ENCODE peak calls at places on chromosomes 3 and 15, in ten cellular contexts. One of them, this sample, is unnamed.

GRCh38 chr15:25089577-25089976 is 134.8 kb downstream of the SNRPN start:
- DNase-seq in DMS53: no peak
- DNase-seq in T-helper 9 cell: no peak
- DNase-seq in brain microvascular endothelial cell: no peak
- DNase-seq in gastrocnemius medialis: no peak
- DNase-seq in activated CD4-positive, alpha-beta T cell treated with anti-CD3 and anti-CD28 coated beads, Interleukin-2, amount 50 U/mL, for 48 hours: no peak
- DNase-seq in AG09319: no peak
- DNase-seq in SW480: no peak
- DNase-seq in coronary artery: peak; percentile 33
- DNase-seq in NCI-H2081: no peak
- DNase-seq in this sample: no peak

GRCh38 chr15:69538381-69538780 is 85.8 kb downstream of the RPLP1 start:
- DNase-seq in activated CD4-positive, alpha-beta T cell treated with anti-CD3 and anti-CD28 coated beads, Interleukin-2, amount 50 U/mL, for 48 hours: no peak
- DNase-seq in coronary artery: no peak
- DNase-seq in brain microvascular endothelial cell: no peak
- DNase-seq in T-helper 9 cell: no peak
- DNase-seq in AG09319: no peak
- DNase-seq in SW480: no peak
- DNase-seq in NCI-H2081: no peak
- DNase-seq in gastrocnemius medialis: no peak
- DNase-seq in DMS53: no peak
- DNase-seq in this sample: no peak

GRCh38 chr3:183799471-183799870 is 25.9 kb downstream of the MAP6D1 start:
- DNase-seq in SW480: no peak
- DNase-seq in brain microvascular endothelial cell: no peak
- DNase-seq in NCI-H2081: no peak
- DNase-seq in DMS53: no peak
- DNase-seq in AG09319: no peak
- DNase-seq in activated CD4-positive, alpha-beta T cell treated with anti-CD3 and anti-CD28 coated beads, Interleukin-2, amount 50 U/mL, for 48 hours: no peak
- DNase-seq in coronary artery: no peak
- DNase-seq in gastrocnemius medialis: no peak
- DNase-seq in T-helper 9 cell: no peak
- DNase-seq in this sample: no peak

GRCh38 chr15:73993211-73993994 is 1.1 kb upstream of the PML start:
- DNase-seq in coronary artery: no peak
- DNase-seq in SW480: no peak
- DNase-seq in activated CD4-positive, alpha-beta T cell treated with anti-CD3 and anti-CD28 coated beads, Interleukin-2, amount 50 U/mL, for 48 hours: no peak
- DNase-seq in NCI-H2081: no peak
- DNase-seq in T-helper 9 cell: no peak
- DNase-seq in gastrocnemius medialis: no peak
- DNase-seq in DMS53: no peak
- DNase-seq in brain microvascular endothelial cell: no peak
- DNase-seq in AG09319: no peak
- DNase-seq in this sample: no peak

GRCh38 chr15:72285927-72286516 is 13.7 kb upstream of the PARP6 start:
- DNase-seq in NCI-H2081: no peak
- DNase-seq in activated CD4-positive, alpha-beta T cell treated with anti-CD3 and anti-CD28 coated beads, Interleukin-2, amount 50 U/mL, for 48 hours: peak; percentile 59
- DNase-seq in coronary artery: no peak
- DNase-seq in T-helper 9 cell: peak; percentile 38
- DNase-seq in AG09319: no peak
- DNase-seq in SW480: peak; percentile 52
- DNase-seq in brain microvascular endothelial cell: no peak
- DNase-seq in gastrocnemius medialis: peak; percentile 37
- DNase-seq in DMS53: peak; percentile 41
- DNase-seq in this sample: no peak

GRCh38 chr3:172708905-172709775 is 1.7 kb downstream of the NCEH1 start:
- DNase-seq in coronary artery: no peak
- DNase-seq in NCI-H2081: no peak
- DNase-seq in activated CD4-positive, alpha-beta T cell treated with anti-CD3 and anti-CD28 coated beads, Interleukin-2, amount 50 U/mL, for 48 hours: no peak
- DNase-seq in SW480: no peak
- DNase-seq in brain microvascular endothelial cell: no peak
- DNase-seq in AG09319: no peak
- DNase-seq in DMS53: no peak
- DNase-seq in T-helper 9 cell: no peak
- DNase-seq in gastrocnemius medialis: no peak
- DNase-seq in this sample: no peak

GRCh38 chr15:63514533-63514943 is 10.1 kb downstream of the USP3 start:
- DNase-seq in gastrocnemius medialis: no peak
- DNase-seq in T-helper 9 cell: no peak
- DNase-seq in brain microvascular endothelial cell: no peak
- DNase-seq in coronary artery: no peak
- DNase-seq in SW480: peak; percentile 92
- DNase-seq in AG09319: peak; percentile 60
- DNase-seq in DMS53: peak; percentile 70
- DNase-seq in activated CD4-positive, alpha-beta T cell treated with anti-CD3 and anti-CD28 coated beads, Interleukin-2, amount 50 U/mL, for 48 hours: no peak
- DNase-seq in NCI-H2081: no peak
- DNase-seq in this sample: no peak

GRCh38 chr3:191502583-191502982 is 41.6 kb downstream of the PYDC2 start:
- DNase-seq in gastrocnemius medialis: no peak
- DNase-seq in SW480: no peak
- DNase-seq in coronary artery: no peak
- DNase-seq in brain microvascular endothelial cell: no peak
- DNase-seq in DMS53: peak; percentile 9
- DNase-seq in activated CD4-positive, alpha-beta T cell treated with anti-CD3 and anti-CD28 coated beads, Interleukin-2, amount 50 U/mL, for 48 hours: no peak
- DNase-seq in T-helper 9 cell: no peak
- DNase-seq in AG09319: no peak
- DNase-seq in NCI-H2081: no peak
- DNase-seq in this sample: no peak

GRCh38 chr3:173529062-173529711 is 131.6 kb downstream of the NLGN1 start:
- DNase-seq in coronary artery: no peak
- DNase-seq in AG09319: no peak
- DNase-seq in NCI-H2081: peak; percentile 11
- DNase-seq in SW480: peak; percentile 58
- DNase-seq in activated CD4-positive, alpha-beta T cell treated with anti-CD3 and anti-CD28 coated beads, Interleukin-2, amount 50 U/mL, for 48 hours: no peak
- DNase-seq in gastrocnemius medialis: no peak
- DNase-seq in T-helper 9 cell: no peak
- DNase-seq in DMS53: peak; percentile 84
- DNase-seq in brain microvascular endothelial cell: no peak
- DNase-seq in this sample: peak; percentile 24

GRCh38 chr15:61517776-61518175 is 288.7 kb upstream of the RORA start:
- DNase-seq in activated CD4-positive, alpha-beta T cell treated with anti-CD3 and anti-CD28 coated beads, Interleukin-2, amount 50 U/mL, for 48 hours: no peak
- DNase-seq in SW480: no peak
- DNase-seq in coronary artery: no peak
- DNase-seq in T-helper 9 cell: no peak
- DNase-seq in DMS53: no peak
- DNase-seq in brain microvascular endothelial cell: no peak
- DNase-seq in gastrocnemius medialis: no peak
- DNase-seq in NCI-H2081: no peak
- DNase-seq in AG09319: no peak
- DNase-seq in this sample: no peak

GRCh38 chr3:52406791-52407510 is 38.0 kb downstream of the SEMA3G start:
- DNase-seq in NCI-H2081: no peak
- DNase-seq in coronary artery: no peak
- DNase-seq in activated CD4-positive, alpha-beta T cell treated with anti-CD3 and anti-CD28 coated beads, Interleukin-2, amount 50 U/mL, for 48 hours: no peak
- DNase-seq in gastrocnemius medialis: no peak
- DNase-seq in T-helper 9 cell: no peak
- DNase-seq in SW480: no peak
- DNase-seq in AG09319: no peak
- DNase-seq in DMS53: no peak
- DNase-seq in brain microvascular endothelial cell: no peak
- DNase-seq in this sample: no peak

GRCh38 chr3:38479431-38480092 is 16.6 kb upstream of the EXOG start:
- DNase-seq in T-helper 9 cell: peak; percentile 37
- DNase-seq in NCI-H2081: peak; percentile 23
- DNase-seq in activated CD4-positive, alpha-beta T cell treated with anti-CD3 and anti-CD28 coated beads, Interleukin-2, amount 50 U/mL, for 48 hours: peak; percentile 53
- DNase-seq in brain microvascular endothelial cell: peak; percentile 47
- DNase-seq in DMS53: peak; percentile 53
- DNase-seq in gastrocnemius medialis: peak; percentile 70
- DNase-seq in SW480: peak; percentile 49
- DNase-seq in coronary artery: no peak
- DNase-seq in AG09319: peak; percentile 37
- DNase-seq in this sample: peak; percentile 20

GRCh38 chr3:108180214-108180613 is 42.0 kb downstream of the IFT57 start:
- DNase-seq in NCI-H2081: no peak
- DNase-seq in T-helper 9 cell: no peak
- DNase-seq in SW480: no peak
- DNase-seq in activated CD4-positive, alpha-beta T cell treated with anti-CD3 and anti-CD28 coated beads, Interleukin-2, amount 50 U/mL, for 48 hours: no peak
- DNase-seq in coronary artery: no peak
- DNase-seq in AG09319: no peak
- DNase-seq in gastrocnemius medialis: no peak
- DNase-seq in brain microvascular endothelial cell: no peak
- DNase-seq in DMS53: no peak
- DNase-seq in this sample: no peak

GRCh38 chr3:14767245-14767593 is 51.5 kb upstream of the FGD5 start:
- DNase-seq in activated CD4-positive, alpha-beta T cell treated with anti-CD3 and anti-CD28 coated beads, Interleukin-2, amount 50 U/mL, for 48 hours: no peak
- DNase-seq in T-helper 9 cell: no peak
- DNase-seq in AG09319: no peak
- DNase-seq in brain microvascular endothelial cell: no peak
- DNase-seq in gastrocnemius medialis: no peak
- DNase-seq in SW480: no peak
- DNase-seq in coronary artery: no peak
- DNase-seq in DMS53: no peak
- DNase-seq in NCI-H2081: no peak
- DNase-seq in this sample: no peak

GRCh38 chr3:185175370-185175987 is 22.6 kb upstream of the C3orf70 start:
- DNase-seq in NCI-H2081: no peak
- DNase-seq in SW480: peak; percentile 39
- DNase-seq in AG09319: no peak
- DNase-seq in T-helper 9 cell: no peak
- DNase-seq in DMS53: no peak
- DNase-seq in gastrocnemius medialis: peak; percentile 17
- DNase-seq in activated CD4-positive, alpha-beta T cell treated with anti-CD3 and anti-CD28 coated beads, Interleukin-2, amount 50 U/mL, for 48 hours: no peak
- DNase-seq in coronary artery: no peak
- DNase-seq in brain microvascular endothelial cell: peak; percentile 18
- DNase-seq in this sample: no peak

GRCh38 chr3:41224120-41224806 is 25.0 kb downstream of the CTNNB1 start:
- DNase-seq in T-helper 9 cell: no peak
- DNase-seq in NCI-H2081: no peak
- DNase-seq in SW480: no peak
- DNase-seq in activated CD4-positive, alpha-beta T cell treated with anti-CD3 and anti-CD28 coated beads, Interleukin-2, amount 50 U/mL, for 48 hours: no peak
- DNase-seq in AG09319: peak; percentile 60
- DNase-seq in brain microvascular endothelial cell: peak; percentile 82
- DNase-seq in DMS53: no peak
- DNase-seq in gastrocnemius medialis: peak; percentile 20
- DNase-seq in coronary artery: no peak
- DNase-seq in this sample: peak; percentile 59

GRCh38 chr3:23202921-23203650 is at the start of gene UBE2E2:
- DNase-seq in DMS53: peak; percentile 74
- DNase-seq in AG09319: peak; percentile 30
- DNase-seq in gastrocnemius medialis: peak; percentile 78
- DNase-seq in NCI-H2081: peak; percentile 54
- DNase-seq in T-helper 9 cell: peak; percentile 4
- DNase-seq in brain microvascular endothelial cell: peak; percentile 51
- DNase-seq in SW480: peak; percentile 50
- DNase-seq in activated CD4-positive, alpha-beta T cell treated with anti-CD3 and anti-CD28 coated beads, Interleukin-2, amount 50 U/mL, for 48 hours: peak; percentile 57
- DNase-seq in coronary artery: peak; percentile 83
- DNase-seq in this sample: peak; percentile 32

GRCh38 chr3:46812237-46812791 is 50.9 kb downstream of the MYL3 start:
- DNase-seq in gastrocnemius medialis: peak; percentile 52
- DNase-seq in AG09319: peak; percentile 3
- DNase-seq in SW480: peak; percentile 39
- DNase-seq in NCI-H2081: no peak
- DNase-seq in brain microvascular endothelial cell: peak; percentile 50
- DNase-seq in activated CD4-positive, alpha-beta T cell treated with anti-CD3 and anti-CD28 coated beads, Interleukin-2, amount 50 U/mL, for 48 hours: peak; percentile 84
- DNase-seq in T-helper 9 cell: peak; percentile 60
- DNase-seq in DMS53: peak; percentile 83
- DNase-seq in coronary artery: no peak
- DNase-seq in this sample: no peak

GRCh38 chr3:141227752-141228151 is 3.9 kb upstream of the PXYLP1 start:
- DNase-seq in DMS53: peak; percentile 10
- DNase-seq in NCI-H2081: no peak
- DNase-seq in SW480: no peak
- DNase-seq in brain microvascular endothelial cell: peak; percentile 42
- DNase-seq in T-helper 9 cell: no peak
- DNase-seq in gastrocnemius medialis: no peak
- DNase-seq in coronary artery: no peak
- DNase-seq in AG09319: peak; percentile 28
- DNase-seq in activated CD4-positive, alpha-beta T cell treated with anti-CD3 and anti-CD28 coated beads, Interleukin-2, amount 50 U/mL, for 48 hours: no peak
- DNase-seq in this sample: no peak

GRCh38 chr15:91853968-91854943 is 748 bp downstream of the SLCO3A1 start:
- DNase-seq in AG09319: no peak
- DNase-seq in gastrocnemius medialis: no peak
- DNase-seq in brain microvascular endothelial cell: no peak
- DNase-seq in DMS53: peak; percentile 65
- DNase-seq in SW480: peak; percentile 45
- DNase-seq in coronary artery: peak; percentile 79
- DNase-seq in activated CD4-positive, alpha-beta T cell treated with anti-CD3 and anti-CD28 coated beads, Interleukin-2, amount 50 U/mL, for 48 hours: peak; percentile 58
- DNase-seq in NCI-H2081: no peak
- DNase-seq in T-helper 9 cell: peak; percentile 39
- DNase-seq in this sample: no peak

GRCh38 chr3:148591525-148591924 is 106.2 kb upstream of the AGTR1 start:
- DNase-seq in coronary artery: no peak
- DNase-seq in NCI-H2081: no peak
- DNase-seq in activated CD4-positive, alpha-beta T cell treated with anti-CD3 and anti-CD28 coated beads, Interleukin-2, amount 50 U/mL, for 48 hours: no peak
- DNase-seq in AG09319: no peak
- DNase-seq in DMS53: no peak
- DNase-seq in T-helper 9 cell: no peak
- DNase-seq in gastrocnemius medialis: no peak
- DNase-seq in brain microvascular endothelial cell: no peak
- DNase-seq in SW480: no peak
- DNase-seq in this sample: no peak

GRCh38 chr15:95409924-95410323 is 920.6 kb upstream of the NR2F2 start:
- DNase-seq in NCI-H2081: no peak
- DNase-seq in DMS53: no peak
- DNase-seq in AG09319: no peak
- DNase-seq in activated CD4-positive, alpha-beta T cell treated with anti-CD3 and anti-CD28 coated beads, Interleukin-2, amount 50 U/mL, for 48 hours: no peak
- DNase-seq in brain microvascular endothelial cell: no peak
- DNase-seq in SW480: no peak
- DNase-seq in coronary artery: no peak
- DNase-seq in gastrocnemius medialis: no peak
- DNase-seq in T-helper 9 cell: no peak
- DNase-seq in this sample: no peak

GRCh38 chr15:98272586-98272985 is 312.1 kb downstream of the ARRDC4 start:
- DNase-seq in DMS53: no peak
- DNase-seq in activated CD4-positive, alpha-beta T cell treated with anti-CD3 and anti-CD28 coated beads, Interleukin-2, amount 50 U/mL, for 48 hours: no peak
- DNase-seq in gastrocnemius medialis: no peak
- DNase-seq in brain microvascular endothelial cell: no peak
- DNase-seq in SW480: no peak
- DNase-seq in coronary artery: no peak
- DNase-seq in NCI-H2081: no peak
- DNase-seq in T-helper 9 cell: no peak
- DNase-seq in AG09319: no peak
- DNase-seq in this sample: no peak

GRCh38 chr3:197880361-197881339 is 69.3 kb upstream of the RPL35A start:
- DNase-seq in DMS53: no peak
- DNase-seq in activated CD4-positive, alpha-beta T cell treated with anti-CD3 and anti-CD28 coated beads, Interleukin-2, amount 50 U/mL, for 48 hours: no peak
- DNase-seq in gastrocnemius medialis: no peak
- DNase-seq in SW480: no peak
- DNase-seq in T-helper 9 cell: no peak
- DNase-seq in AG09319: no peak
- DNase-seq in NCI-H2081: no peak
- DNase-seq in brain microvascular endothelial cell: no peak
- DNase-seq in coronary artery: no peak
- DNase-seq in this sample: no peak

GRCh38 chr3:81022339-81022738 is 739.1 kb downstream of the GBE1 start:
- DNase-seq in gastrocnemius medialis: no peak
- DNase-seq in DMS53: no peak
- DNase-seq in brain microvascular endothelial cell: no peak
- DNase-seq in AG09319: no peak
- DNase-seq in coronary artery: no peak
- DNase-seq in NCI-H2081: no peak
- DNase-seq in SW480: no peak
- DNase-seq in activated CD4-positive, alpha-beta T cell treated with anti-CD3 and anti-CD28 coated beads, Interleukin-2, amount 50 U/mL, for 48 hours: no peak
- DNase-seq in T-helper 9 cell: no peak
- DNase-seq in this sample: no peak

GRCh38 chr3:141076026-141076797 is 25.1 kb downstream of the SPSB4 start:
- DNase-seq in AG09319: no peak
- DNase-seq in T-helper 9 cell: no peak
- DNase-seq in coronary artery: no peak
- DNase-seq in NCI-H2081: no peak
- DNase-seq in brain microvascular endothelial cell: no peak
- DNase-seq in gastrocnemius medialis: no peak
- DNase-seq in DMS53: peak; percentile 73
- DNase-seq in activated CD4-positive, alpha-beta T cell treated with anti-CD3 and anti-CD28 coated beads, Interleukin-2, amount 50 U/mL, for 48 hours: no peak
- DNase-seq in SW480: no peak
- DNase-seq in this sample: no peak

GRCh38 chr3:36540898-36541518 is 160.7 kb downstream of the STAC start:
- DNase-seq in T-helper 9 cell: no peak
- DNase-seq in gastrocnemius medialis: no peak
- DNase-seq in DMS53: peak; percentile 44
- DNase-seq in SW480: peak; percentile 10
- DNase-seq in coronary artery: no peak
- DNase-seq in brain microvascular endothelial cell: peak; percentile 47
- DNase-seq in NCI-H2081: no peak
- DNase-seq in activated CD4-positive, alpha-beta T cell treated with anti-CD3 and anti-CD28 coated beads, Interleukin-2, amount 50 U/mL, for 48 hours: no peak
- DNase-seq in AG09319: no peak
- DNase-seq in this sample: peak; percentile 10

GRCh38 chr15:100727291-100727851 is 125.0 kb downstream of the ASB7 start:
- DNase-seq in coronary artery: peak; percentile 53
- DNase-seq in activated CD4-positive, alpha-beta T cell treated with anti-CD3 and anti-CD28 coated beads, Interleukin-2, amount 50 U/mL, for 48 hours: no peak
- DNase-seq in NCI-H2081: no peak
- DNase-seq in brain microvascular endothelial cell: no peak
- DNase-seq in SW480: peak; percentile 54
- DNase-seq in gastrocnemius medialis: no peak
- DNase-seq in DMS53: no peak
- DNase-seq in AG09319: no peak
- DNase-seq in T-helper 9 cell: no peak
- DNase-seq in this sample: no peak